ENCODE peak calls at places on chromosomes 6 and 20, in six cellular contexts. H is EL; C is Panc1; Y is neural crest cell; T is stimulated activated CD4-positive, alpha-beta T cell treated with anti-CD3 and anti-CD28 coated beads, TNF-alpha, amount 100 ng/mL, for 48 hours; F is progenitor cell of endocrine pancreas. I is an unnamed sample.

GRCh38 chr20:24776755-24777271 is 172.3 kb upstream of the CST7 start:
- DNase-seq in H (no peak), F (no peak), T (no peak), C (no peak), Y (no peak), I (no peak)

GRCh38 chr6:157990321-157991066 is 8.8 kb downstream of the SYNJ2 start:
- DNase-seq in C (no peak), Y (no peak), F (no peak), T (no peak), H (no peak), I (no peak)

GRCh38 chr20:38083338-38084048 is 49.9 kb downstream of the RPRD1B start:
- DNase-seq in T (no peak), Y (no peak), F (no peak), H (no peak), C (no peak), I (no peak)

GRCh38 chr6:32056254-32056653 is 18.0 kb downstream of the CYP21A2 start:
- DNase-seq in H (no peak), F (no peak), C (no peak), Y (no peak), T (no peak), I (no peak)

GRCh38 chr20:17431621-17432364 is 99.4 kb downstream of the BFSP1 start:
- DNase-seq in C (peak), Y (peak), F (peak), H (peak), T (peak), I (no peak)

GRCh38 chr6:148857817-148858390 is 111.1 kb downstream of the UST start:
- DNase-seq in C (no peak), F (no peak), H (peak), Y (no peak), T (no peak), I (no peak)

GRCh38 chr6:42217523-42218367 is at the start of gene MRPS10:
- DNase-seq in H (peak), Y (peak), T (peak), F (peak), C (no peak), I (peak)

GRCh38 chr6:10297825-10298224 is 117.0 kb downstream of the TFAP2A start:
- DNase-seq in F (no peak), Y (no peak), T (no peak), C (no peak), H (peak), I (no peak)

GRCh38 chr20:36604952-36605308 is 649 bp upstream of the RAB5IF start:
- DNase-seq in F (no peak), T (peak), H (no peak), C (no peak), Y (no peak), I (peak)

GRCh38 chr20:3764659-3765058 is 2.9 kb downstream of the ADISSP start:
- DNase-seq in F (no peak), C (no peak), T (no peak), H (no peak), Y (no peak), I (no peak)

GRCh38 chr6:25219147-25219546 is 60.0 kb upstream of the CARMIL1 start:
- DNase-seq in F (no peak), C (no peak), H (no peak), T (no peak), Y (no peak), I (no peak)

GRCh38 chr6:135665935-135666334 is 168.4 kb upstream of the AHI1 start:
- DNase-seq in T (no peak), F (no peak), H (no peak), C (no peak), Y (no peak), I (no peak)

GRCh38 chr20:38601216-38602184 is at the start of gene ARHGAP40:
- DNase-seq in H (peak), F (no peak), T (peak), C (no peak), Y (no peak), I (no peak)

I was measured in DMS153.